ENCODE peak calls at places on chromosomes 4 and X, in nine cellular contexts. One of them, this sample, is unnamed.
A peak's percentile ranks its signal among the peaks of the same experiment; 100 is the strongest.

GRCh38 chr4:169179609-169180526 is 90.9 kb downstream of the SH3RF1 start:
- DNase-seq in AG09309: no peak
- DNase-seq in iPS DF 6.9: no peak
- DNase-seq in upper lobe of right lung: no peak
- DNase-seq in tibial artery: no peak
- DNase-seq in pancreas: no peak
- DNase-seq in fibroblast of pulmonary artery: no peak
- DNase-seq in WERI-Rb-1: no peak
- DNase-seq in AG10803: peak; percentile 44
- DNase-seq in this sample: peak; percentile 55

GRCh38 chr4:8345053-8345945 is 75.7 kb downstream of the HTRA3 start:
- DNase-seq in upper lobe of right lung: no peak
- DNase-seq in WERI-Rb-1: no peak
- DNase-seq in AG09309: no peak
- DNase-seq in iPS DF 6.9: no peak
- DNase-seq in fibroblast of pulmonary artery: no peak
- DNase-seq in AG10803: no peak
- DNase-seq in pancreas: no peak
- DNase-seq in tibial artery: no peak
- DNase-seq in this sample: no peak

GRCh38 chr4:86184216-86184915 is 175.5 kb downstream of the MAPK10 start:
- DNase-seq in WERI-Rb-1: no peak
- DNase-seq in fibroblast of pulmonary artery: peak; percentile 6
- DNase-seq in iPS DF 6.9: no peak
- DNase-seq in AG10803: peak; percentile 28
- DNase-seq in pancreas: no peak
- DNase-seq in upper lobe of right lung: no peak
- DNase-seq in AG09309: no peak
- DNase-seq in tibial artery: no peak
- DNase-seq in this sample: peak; percentile 19

GRCh38 chrX:46589977-46590723 is 16.6 kb downstream of the CHST7 start:
- DNase-seq in tibial artery: no peak
- DNase-seq in AG09309: peak; percentile 57
- DNase-seq in AG10803: peak; percentile 91
- DNase-seq in pancreas: no peak
- DNase-seq in iPS DF 6.9: no peak
- DNase-seq in fibroblast of pulmonary artery: peak; percentile 84
- DNase-seq in upper lobe of right lung: no peak
- DNase-seq in WERI-Rb-1: no peak
- DNase-seq in this sample: peak; percentile 49

GRCh38 chrX:25009407-25009806 is 6.4 kb downstream of the ARX start:
- DNase-seq in upper lobe of right lung: no peak
- DNase-seq in AG10803: no peak
- DNase-seq in tibial artery: no peak
- DNase-seq in pancreas: no peak
- DNase-seq in AG09309: no peak
- DNase-seq in WERI-Rb-1: no peak
- DNase-seq in iPS DF 6.9: no peak
- DNase-seq in fibroblast of pulmonary artery: no peak
- DNase-seq in this sample: no peak

GRCh38 chr4:148196168-148196567 is 246.0 kb downstream of the NR3C2 start:
- DNase-seq in iPS DF 6.9: no peak
- DNase-seq in pancreas: no peak
- DNase-seq in AG10803: no peak
- DNase-seq in tibial artery: no peak
- DNase-seq in AG09309: no peak
- DNase-seq in WERI-Rb-1: peak; percentile 51
- DNase-seq in fibroblast of pulmonary artery: no peak
- DNase-seq in upper lobe of right lung: no peak
- DNase-seq in this sample: no peak

GRCh38 chrX:43655151-43655676 is 885 bp upstream of the MAOA start:
- DNase-seq in AG09309: no peak
- DNase-seq in iPS DF 6.9: no peak
- DNase-seq in upper lobe of right lung: peak; percentile 71
- DNase-seq in fibroblast of pulmonary artery: peak; percentile 56
- DNase-seq in WERI-Rb-1: peak; percentile 17
- DNase-seq in pancreas: peak; percentile 47
- DNase-seq in AG10803: peak; percentile 10
- DNase-seq in tibial artery: peak; percentile 39
- DNase-seq in this sample: peak; percentile 29

GRCh38 chrX:15142084-15142715 is 127.7 kb downstream of the ASB9 start:
- DNase-seq in fibroblast of pulmonary artery: no peak
- DNase-seq in tibial artery: no peak
- DNase-seq in AG09309: no peak
- DNase-seq in iPS DF 6.9: no peak
- DNase-seq in WERI-Rb-1: no peak
- DNase-seq in AG10803: peak; percentile 2
- DNase-seq in upper lobe of right lung: no peak
- DNase-seq in pancreas: no peak
- DNase-seq in this sample: peak; percentile 17

GRCh38 chrX:130109429-130110378 is 593 bp downstream of the ELF4 start:
- DNase-seq in fibroblast of pulmonary artery: no peak
- DNase-seq in pancreas: no peak
- DNase-seq in AG09309: no peak
- DNase-seq in AG10803: peak; percentile 25
- DNase-seq in iPS DF 6.9: no peak
- DNase-seq in upper lobe of right lung: no peak
- DNase-seq in tibial artery: no peak
- DNase-seq in WERI-Rb-1: no peak
- DNase-seq in this sample: no peak

GRCh38 chrX:44462851-44463250 is 79.8 kb downstream of the FUNDC1 start:
- DNase-seq in AG09309: no peak
- DNase-seq in tibial artery: peak; percentile 30
- DNase-seq in pancreas: peak; percentile 14
- DNase-seq in upper lobe of right lung: no peak
- DNase-seq in fibroblast of pulmonary artery: peak; percentile 15
- DNase-seq in WERI-Rb-1: no peak
- DNase-seq in AG10803: peak; percentile 19
- DNase-seq in iPS DF 6.9: no peak
- DNase-seq in this sample: peak; percentile 2

GRCh38 chr4:156676116-156676851 is 295.3 kb downstream of the PDGFC start:
- DNase-seq in fibroblast of pulmonary artery: no peak
- DNase-seq in upper lobe of right lung: no peak
- DNase-seq in WERI-Rb-1: no peak
- DNase-seq in tibial artery: no peak
- DNase-seq in AG10803: no peak
- DNase-seq in pancreas: no peak
- DNase-seq in AG09309: no peak
- DNase-seq in iPS DF 6.9: no peak
- DNase-seq in this sample: no peak

GRCh38 chr4:84792366-84793301 is 173.9 kb downstream of the WDFY3 start:
- DNase-seq in iPS DF 6.9: no peak
- DNase-seq in pancreas: no peak
- DNase-seq in AG09309: peak; percentile 44
- DNase-seq in WERI-Rb-1: no peak
- DNase-seq in fibroblast of pulmonary artery: no peak
- DNase-seq in tibial artery: no peak
- DNase-seq in AG10803: peak; percentile 56
- DNase-seq in upper lobe of right lung: no peak
- DNase-seq in this sample: no peak

GRCh38 chrX:40996886-40997530 is 88.2 kb upstream of the USP9X start:
- DNase-seq in fibroblast of pulmonary artery: peak; percentile 93
- DNase-seq in iPS DF 6.9: no peak
- DNase-seq in pancreas: no peak
- DNase-seq in upper lobe of right lung: no peak
- DNase-seq in tibial artery: peak; percentile 28
- DNase-seq in AG10803: peak; percentile 85
- DNase-seq in WERI-Rb-1: no peak
- DNase-seq in AG09309: peak; percentile 42
- DNase-seq in this sample: peak; percentile 84

GRCh38 chr4:106019771-106020170 is 124.5 kb downstream of the NPNT start:
- DNase-seq in pancreas: no peak
- DNase-seq in AG09309: no peak
- DNase-seq in WERI-Rb-1: no peak
- DNase-seq in upper lobe of right lung: no peak
- DNase-seq in tibial artery: no peak
- DNase-seq in AG10803: peak; percentile 91
- DNase-seq in iPS DF 6.9: no peak
- DNase-seq in fibroblast of pulmonary artery: peak; percentile 23
- DNase-seq in this sample: peak; percentile 8

GRCh38 chrX:10633722-10634121 is 13.3 kb upstream of the MID1 start:
- DNase-seq in AG09309: no peak
- DNase-seq in upper lobe of right lung: no peak
- DNase-seq in WERI-Rb-1: no peak
- DNase-seq in fibroblast of pulmonary artery: peak; percentile 86
- DNase-seq in iPS DF 6.9: no peak
- DNase-seq in pancreas: no peak
- DNase-seq in AG10803: peak; percentile 82
- DNase-seq in tibial artery: peak; percentile 69
- DNase-seq in this sample: peak; percentile 92

GRCh38 chr4:37827030-37827705 is 682 bp downstream of the PGM2 start:
- DNase-seq in pancreas: no peak
- DNase-seq in fibroblast of pulmonary artery: peak; percentile 48
- DNase-seq in AG09309: no peak
- DNase-seq in iPS DF 6.9: no peak
- DNase-seq in AG10803: no peak
- DNase-seq in tibial artery: no peak
- DNase-seq in WERI-Rb-1: no peak
- DNase-seq in upper lobe of right lung: no peak
- DNase-seq in this sample: peak; percentile 50

DNA sequence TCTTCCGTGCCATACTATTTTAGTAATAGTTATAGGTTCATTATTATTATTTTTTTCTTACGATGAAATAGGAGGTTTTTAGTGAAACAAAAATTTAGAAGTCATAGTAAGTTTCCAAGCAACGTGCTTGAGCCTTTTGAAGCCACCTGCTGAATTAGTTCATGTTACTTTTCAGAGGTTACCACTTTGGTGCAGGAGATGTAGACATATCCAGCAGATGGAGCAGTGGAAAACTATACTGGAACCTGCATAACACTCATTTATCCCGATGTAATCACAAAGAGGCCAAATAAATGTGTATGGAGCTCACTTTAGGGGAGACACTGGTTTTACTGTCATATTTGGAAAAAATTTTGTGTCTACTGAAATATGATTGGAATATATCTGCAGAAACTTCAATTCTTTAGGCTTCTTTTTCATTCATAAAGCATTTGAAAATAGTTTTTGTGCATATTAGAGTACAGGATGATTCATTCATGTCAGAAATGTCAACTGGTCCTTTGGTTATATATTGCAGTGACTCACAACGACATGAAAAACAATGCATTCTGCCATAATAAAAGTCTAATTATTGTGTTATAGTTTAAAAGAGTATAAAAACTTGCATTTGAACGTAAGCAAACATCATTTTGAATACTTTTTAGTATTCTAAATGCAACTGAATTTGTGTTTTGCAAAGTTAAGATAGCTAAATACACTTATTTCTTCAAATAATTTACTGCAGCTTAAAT is 2182.9 kb upstream of the TENM3 start:
- DNase-seq in pancreas: no peak
- DNase-seq in iPS DF 6.9: no peak
- DNase-seq in WERI-Rb-1: no peak
- DNase-seq in upper lobe of right lung: no peak
- DNase-seq in AG10803: no peak
- DNase-seq in tibial artery: no peak
- DNase-seq in fibroblast of pulmonary artery: no peak
- DNase-seq in AG09309: no peak
- DNase-seq in this sample: peak; percentile 52
- H3K4me3 ChIP-seq in pancreas: no peak overlapping the region
- H3K4me3 ChIP-seq in iPS DF 6.9: no peak overlapping the region
- H3K4me3 ChIP-seq in WERI-Rb-1: peak overlapping the region; percentile 62
- H3K4me3 ChIP-seq in upper lobe of right lung: no peak overlapping the region
- H3K4me3 ChIP-seq in AG10803: no peak overlapping the region
- H3K4me3 ChIP-seq in tibial artery: no peak overlapping the region
- H3K4me3 ChIP-seq in fibroblast of pulmonary artery: no peak overlapping the region
- H3K4me3 ChIP-seq in AG09309: no peak overlapping the region
- H3K4me3 ChIP-seq in this sample: peak overlapping the region; percentile 58

DNA sequence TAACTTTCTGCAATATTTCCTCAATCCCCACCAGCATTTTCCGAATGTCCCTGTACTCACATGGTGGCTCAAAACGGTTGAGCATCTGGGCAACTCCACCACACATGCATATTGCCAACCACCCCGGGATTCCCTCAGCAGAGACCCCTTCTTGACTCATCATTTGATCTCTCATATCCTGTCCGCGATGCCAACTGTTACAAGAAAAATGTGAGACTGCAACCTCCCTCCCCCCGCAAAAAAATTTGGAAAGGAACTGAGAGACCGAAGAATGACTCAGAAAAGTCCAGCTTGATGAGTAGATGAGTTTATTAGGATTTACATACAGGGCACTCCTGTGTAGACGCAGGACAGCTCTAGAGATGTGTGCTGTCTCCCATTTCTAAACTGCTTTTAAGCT is 561.4 kb downstream of the ZIC3 start:
- DNase-seq in iPS DF 6.9: no peak
- DNase-seq in WERI-Rb-1: no peak
- DNase-seq in pancreas: no peak
- DNase-seq in fibroblast of pulmonary artery: no peak
- DNase-seq in tibial artery: no peak
- DNase-seq in upper lobe of right lung: no peak
- DNase-seq in AG10803: peak; percentile 38
- DNase-seq in AG09309: no peak
- DNase-seq in this sample: peak; percentile 28
- H3K4me3 ChIP-seq in iPS DF 6.9: no peak overlapping the region
- H3K4me3 ChIP-seq in WERI-Rb-1: no peak overlapping the region
- H3K4me3 ChIP-seq in pancreas: no peak overlapping the region
- H3K4me3 ChIP-seq in fibroblast of pulmonary artery: no peak overlapping the region
- H3K4me3 ChIP-seq in tibial artery: no peak overlapping the region
- H3K4me3 ChIP-seq in upper lobe of right lung: no peak overlapping the region
- H3K4me3 ChIP-seq in AG10803: no peak overlapping the region
- H3K4me3 ChIP-seq in AG09309: no peak overlapping the region
- H3K4me3 ChIP-seq in this sample: no peak overlapping the region

DNA sequence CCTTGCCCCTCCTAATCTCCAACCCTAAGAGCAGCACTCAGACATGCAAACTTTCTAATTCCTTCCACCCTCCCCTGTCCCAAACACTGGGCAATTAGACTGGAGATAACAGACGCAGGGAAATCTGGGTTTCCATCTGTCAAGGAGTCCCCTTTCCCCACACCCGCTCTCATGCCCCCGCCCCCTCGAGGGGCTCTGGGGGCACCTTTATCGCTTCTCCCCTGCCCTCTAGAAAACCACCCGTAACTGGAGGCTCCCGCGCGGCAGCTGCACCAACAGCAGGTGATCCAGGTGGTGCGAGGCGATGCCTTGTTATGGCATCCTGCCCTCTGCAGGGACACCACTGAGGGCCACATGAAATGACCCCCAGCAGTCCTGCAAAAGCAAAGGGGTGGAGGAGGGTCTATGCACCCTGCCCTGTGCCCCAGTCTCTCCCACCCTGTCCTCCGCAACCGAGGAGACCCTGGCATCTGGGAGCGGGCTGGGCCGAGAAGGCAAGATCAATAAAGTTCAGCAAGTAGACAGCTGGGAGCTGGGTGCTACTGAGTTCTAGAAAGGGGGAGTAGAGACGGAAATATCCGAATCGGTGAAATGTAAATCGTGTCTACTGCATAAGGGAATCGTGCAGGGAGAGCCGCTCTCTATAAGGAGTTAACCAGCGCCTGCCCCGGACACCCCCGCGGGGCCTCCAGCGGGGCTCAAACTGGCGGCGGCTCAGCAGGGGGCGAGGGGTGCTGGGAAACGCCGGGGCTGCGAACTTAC is 1.6 kb downstream of the KCTD8 start:
- DNase-seq in pancreas: peak; percentile 11
- DNase-seq in WERI-Rb-1: peak; percentile 28
- DNase-seq in fibroblast of pulmonary artery: no peak
- DNase-seq in AG10803: no peak
- DNase-seq in iPS DF 6.9: peak; percentile 9
- DNase-seq in AG09309: no peak
- DNase-seq in upper lobe of right lung: peak; percentile 54
- DNase-seq in tibial artery: no peak
- DNase-seq in this sample: no peak
- H3K4me3 ChIP-seq in pancreas: no peak overlapping the region
- H3K4me3 ChIP-seq in WERI-Rb-1: peak overlapping the region; percentile 80
- H3K4me3 ChIP-seq in fibroblast of pulmonary artery: peak overlapping the region; percentile 61
- H3K4me3 ChIP-seq in AG10803: no peak overlapping the region
- H3K4me3 ChIP-seq in iPS DF 6.9: peak overlapping the region; percentile 42
- H3K4me3 ChIP-seq in AG09309: no peak overlapping the region
- H3K4me3 ChIP-seq in upper lobe of right lung: no peak overlapping the region
- H3K4me3 ChIP-seq in tibial artery: peak overlapping the region; percentile 64
- H3K4me3 ChIP-seq in this sample: peak overlapping the region; percentile 51

GRCh38 chr4:77178560-77178959 is 21.6 kb downstream of the CCNG2 start:
- DNase-seq in upper lobe of right lung: no peak
- DNase-seq in WERI-Rb-1: peak; percentile 71
- DNase-seq in fibroblast of pulmonary artery: no peak
- DNase-seq in iPS DF 6.9: no peak
- DNase-seq in pancreas: no peak
- DNase-seq in AG09309: no peak
- DNase-seq in AG10803: no peak
- DNase-seq in tibial artery: no peak
- DNase-seq in this sample: no peak
- H3K4me3 ChIP-seq in upper lobe of right lung: no peak overlapping the region
- H3K4me3 ChIP-seq in WERI-Rb-1: no peak overlapping the region
- H3K4me3 ChIP-seq in fibroblast of pulmonary artery: no peak overlapping the region
- H3K4me3 ChIP-seq in iPS DF 6.9: no peak overlapping the region
- H3K4me3 ChIP-seq in pancreas: no peak overlapping the region
- H3K4me3 ChIP-seq in AG09309: no peak overlapping the region
- H3K4me3 ChIP-seq in AG10803: no peak overlapping the region
- H3K4me3 ChIP-seq in tibial artery: no peak overlapping the region
- H3K4me3 ChIP-seq in this sample: no peak overlapping the region

This sample was measured in astrocyte of the spinal cord.